ENCODE peak calls at places on chromosome 9, in ten cellular contexts. V is SK-N-SH; F is effector memory CD4-positive, alpha-beta T cell; N is cardiac muscle cell; S is pancreas; L is IMR-90; I is tibial artery; U is substantia nigra; Q is brain microvascular endothelial cell; H is fibroblast of lung. Y is an unnamed sample.

GRCh38 chr9:134734270-134734669 is 92.7 kb downstream of the COL5A1 start:
- DNase-seq in N (peak; percentile 89), F (no peak), I (no peak), Q (peak; percentile 21), H (peak; percentile 57), S (no peak), V (peak; percentile 82), L (peak; percentile 62), U (no peak), Y (no peak)

GRCh38 chr9:98767915-98768314 is 28.4 kb downstream of the ANKS6 start:
- DNase-seq in N (no peak), L (no peak), S (no peak), V (no peak), F (no peak), H (no peak), Q (no peak), U (no peak), I (no peak), Y (no peak)

GRCh38 chr9:14271078-14271673 is 42.8 kb downstream of the NFIB start:
- DNase-seq in H (peak; percentile 90), V (peak; percentile 59), S (peak; percentile 38), Q (peak; percentile 87), U (no peak), F (no peak), L (peak; percentile 82), I (peak; percentile 69), N (peak; percentile 90), Y (no peak)

GRCh38 chr9:98533132-98533531 is 175.6 kb downstream of the GABBR2 start:
- DNase-seq in N (no peak), I (no peak), V (no peak), Q (no peak), L (peak; percentile 62), H (peak; percentile 57), F (no peak), S (no peak), U (no peak), Y (no peak)

GRCh38 chr9:7802666-7803065 is 3.1 kb upstream of the DMAC1 start:
- DNase-seq in L (peak; percentile 29), H (peak; percentile 17), S (no peak), I (no peak), U (no peak), V (no peak), N (peak; percentile 16), Q (no peak), F (no peak), Y (no peak)

GRCh38 chr9:134730011-134730760 is 88.6 kb downstream of the COL5A1 start:
- DNase-seq in L (no peak), H (no peak), N (peak; percentile 50), S (no peak), Q (no peak), F (no peak), U (no peak), V (no peak), I (peak; percentile 85), Y (no peak)

GRCh38 chr9:19493174-19493811 is 84.5 kb downstream of the ACER2 start:
- DNase-seq in Q (peak; percentile 44), V (peak; percentile 73), L (peak; percentile 78), F (no peak), H (peak; percentile 75), S (no peak), N (peak; percentile 94), U (peak; percentile 63), I (no peak), Y (no peak)

GRCh38 chr9:23674016-23674585 is 151.9 kb downstream of the ELAVL2 start:
- DNase-seq in N (no peak), V (no peak), U (no peak), H (peak; percentile 63), L (no peak), Q (no peak), I (no peak), S (no peak), F (no peak), Y (no peak)

GRCh38 chr9:92467511-92467910 is 14.8 kb downstream of the ASPN start:
- DNase-seq in U (no peak), F (no peak), S (no peak), N (no peak), V (no peak), L (no peak), Q (no peak), I (no peak), H (no peak), Y (no peak)

GRCh38 chr9:92468206-92468605 is 14.1 kb downstream of the ASPN start:
- DNase-seq in F (no peak), I (no peak), Q (no peak), U (no peak), L (peak; percentile 66), H (peak; percentile 61), N (no peak), S (no peak), V (no peak), Y (no peak)

GRCh38 chr9:92467041-92467440 is 15.3 kb downstream of the ASPN start:
- DNase-seq in N (no peak), U (no peak), V (no peak), F (no peak), L (no peak), H (no peak), Q (no peak), I (no peak), S (no peak), Y (no peak)

GRCh38 chr9:92463989-92464388 is 18.3 kb downstream of the ASPN start:
- DNase-seq in V (no peak), N (peak; percentile 79), L (peak; percentile 96), S (no peak), F (no peak), Q (peak; percentile 70), U (no peak), I (no peak), H (peak; percentile 98), Y (no peak)

DNA sequence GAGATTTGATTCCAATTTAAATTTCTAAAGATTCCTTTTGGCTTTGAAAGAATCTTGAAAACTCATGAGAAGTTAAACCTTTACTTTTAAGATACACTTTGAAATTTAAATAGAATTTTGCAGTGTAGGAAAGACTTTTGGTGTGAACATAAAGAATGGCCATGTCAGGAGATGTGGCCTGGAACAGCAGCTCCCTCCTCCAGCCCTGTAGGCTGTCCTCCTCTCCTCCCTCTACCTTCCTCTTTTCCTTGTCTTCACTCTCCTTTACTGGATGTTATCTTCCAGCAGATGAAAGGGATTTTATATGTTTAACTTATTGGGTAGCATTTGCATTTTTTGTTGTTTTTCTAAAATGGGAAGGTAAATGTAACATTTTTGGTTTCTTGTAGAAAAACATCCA is 18.9 kb downstream of the ASPN start:
- DNase-seq in F (no peak), U (no peak), I (no peak), L (no peak), H (no peak), V (no peak), Q (no peak), N (no peak), S (no peak), Y (no peak)
- H3K27ac ChIP-seq in F (no peak overlapping the region), U (no peak overlapping the region), I (peak overlapping the region; percentile 85), L (no peak overlapping the region), H (peak overlapping the region; percentile 33), V (peak overlapping the region; percentile 68), Q (no peak overlapping the region), N (no peak overlapping the region), S (no peak overlapping the region), Y (no peak overlapping the region)

DNA sequence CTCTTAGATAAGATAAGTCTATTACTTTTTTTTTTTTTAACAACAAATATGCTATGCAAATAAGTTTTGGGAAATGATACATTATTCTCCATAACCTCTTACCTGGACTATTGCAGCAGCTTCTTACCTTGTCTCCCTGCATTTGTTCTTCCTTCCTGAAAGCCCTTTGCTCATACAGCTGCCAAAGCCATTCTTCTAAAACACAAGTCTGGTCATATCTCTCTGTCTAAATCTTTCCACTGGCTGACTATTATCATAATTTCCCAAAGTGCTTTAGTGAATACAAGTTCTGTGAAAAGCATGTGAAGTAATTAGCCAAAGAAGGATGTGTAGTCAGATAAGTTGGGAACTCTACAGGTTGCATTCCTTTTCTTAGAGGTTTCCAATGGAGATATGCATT is 115.4 kb upstream of the CNTLN start:
- DNase-seq in H (peak; percentile 24), S (no peak), N (no peak), V (no peak), L (no peak), F (no peak), U (no peak), I (no peak), Q (no peak), Y (no peak)
- H3K27ac ChIP-seq in H (no peak overlapping the region), S (no peak overlapping the region), N (no peak overlapping the region), V (no peak overlapping the region), L (no peak overlapping the region), F (no peak overlapping the region), U (no peak overlapping the region), I (peak overlapping the region; percentile 84), Q (no peak overlapping the region), Y (no peak overlapping the region)

GRCh38 chr9:130028493-130029222 is 14.3 kb downstream of the FNBP1 start:
- DNase-seq in F (no peak), H (no peak), Q (no peak), V (no peak), U (no peak), S (no peak), I (no peak), L (no peak), N (no peak), Y (no peak)

GRCh38 chr9:130029591-130029990 is 13.4 kb downstream of the FNBP1 start:
- DNase-seq in I (no peak), S (no peak), H (no peak), V (no peak), Q (no peak), N (no peak), U (no peak), F (no peak), L (no peak), Y (no peak)

GRCh38 chr9:130027533-130028370 is 15.2 kb downstream of the FNBP1 start:
- DNase-seq in N (no peak), S (no peak), U (no peak), F (no peak), L (no peak), V (no peak), H (no peak), I (no peak), Q (no peak), Y (no peak)

GRCh38 chr9:130029223-130029583 is 13.8 kb downstream of the FNBP1 start:
- DNase-seq in S (no peak), H (no peak), F (no peak), V (no peak), L (no peak), U (no peak), Q (no peak), I (no peak), N (no peak), Y (no peak)

DNA sequence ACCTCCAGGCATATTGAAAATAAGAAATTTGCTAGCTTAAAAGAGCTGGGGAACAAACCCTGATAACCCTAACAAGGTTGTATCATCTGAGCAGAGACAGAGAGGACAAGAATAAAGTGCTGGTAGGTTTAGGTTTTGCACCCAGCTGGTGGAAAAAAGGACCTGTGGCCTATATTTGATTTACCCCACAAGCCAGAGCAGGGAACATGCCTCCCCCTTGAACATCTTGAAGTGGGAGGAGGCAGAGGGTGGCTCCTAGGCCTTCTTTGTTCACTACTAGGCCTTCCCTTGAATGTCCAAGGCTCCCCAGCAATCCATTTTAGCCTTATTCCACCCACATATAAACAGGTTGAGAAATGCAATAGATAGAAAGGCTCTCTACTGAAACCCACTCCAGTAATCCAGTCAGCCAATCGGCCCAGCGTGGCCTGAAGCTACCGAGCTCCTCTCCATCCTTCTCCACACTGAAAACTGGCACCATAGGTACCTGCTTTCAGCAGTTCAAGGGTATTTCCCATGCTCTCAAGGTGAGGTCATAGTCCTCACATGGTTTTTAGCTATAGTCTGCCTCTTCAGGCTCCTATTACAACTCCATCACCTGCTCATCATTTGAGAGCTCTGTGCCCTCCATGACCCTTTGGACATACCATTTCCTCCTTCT is 12.0 kb downstream of the FNBP1 start:
- DNase-seq in I (no peak), H (no peak), U (no peak), L (no peak), V (no peak), F (no peak), Q (no peak), N (no peak), S (no peak), Y (no peak)
- H3K27ac ChIP-seq in I (no peak overlapping the region), H (no peak overlapping the region), U (no peak overlapping the region), L (no peak overlapping the region), V (peak overlapping the region; percentile 19), F (peak overlapping the region; percentile 81), Q (no peak overlapping the region), N (no peak overlapping the region), S (no peak overlapping the region), Y (no peak overlapping the region)

GRCh38 chr9:120758544-120758943 is 34.7 kb downstream of the FBXW2 start:
- DNase-seq in N (no peak), U (no peak), F (no peak), L (no peak), I (no peak), Q (no peak), H (no peak), V (no peak), S (no peak), Y (no peak)

GRCh38 chr9:120755044-120755443 is 38.2 kb downstream of the FBXW2 start:
- DNase-seq in S (no peak), N (no peak), I (no peak), U (no peak), H (no peak), V (no peak), L (no peak), Q (no peak), F (no peak), Y (no peak)

GRCh38 chr9:120759755-120760400 is 33.3 kb downstream of the FBXW2 start:
- DNase-seq in H (no peak), V (no peak), F (no peak), L (no peak), Q (no peak), I (no peak), U (no peak), S (no peak), N (no peak), Y (no peak)

GRCh38 chr9:120757268-120757900 is 35.8 kb downstream of the FBXW2 start:
- DNase-seq in V (no peak), H (no peak), N (no peak), S (no peak), L (no peak), Q (no peak), U (no peak), F (no peak), I (no peak), Y (no peak)

DNA sequence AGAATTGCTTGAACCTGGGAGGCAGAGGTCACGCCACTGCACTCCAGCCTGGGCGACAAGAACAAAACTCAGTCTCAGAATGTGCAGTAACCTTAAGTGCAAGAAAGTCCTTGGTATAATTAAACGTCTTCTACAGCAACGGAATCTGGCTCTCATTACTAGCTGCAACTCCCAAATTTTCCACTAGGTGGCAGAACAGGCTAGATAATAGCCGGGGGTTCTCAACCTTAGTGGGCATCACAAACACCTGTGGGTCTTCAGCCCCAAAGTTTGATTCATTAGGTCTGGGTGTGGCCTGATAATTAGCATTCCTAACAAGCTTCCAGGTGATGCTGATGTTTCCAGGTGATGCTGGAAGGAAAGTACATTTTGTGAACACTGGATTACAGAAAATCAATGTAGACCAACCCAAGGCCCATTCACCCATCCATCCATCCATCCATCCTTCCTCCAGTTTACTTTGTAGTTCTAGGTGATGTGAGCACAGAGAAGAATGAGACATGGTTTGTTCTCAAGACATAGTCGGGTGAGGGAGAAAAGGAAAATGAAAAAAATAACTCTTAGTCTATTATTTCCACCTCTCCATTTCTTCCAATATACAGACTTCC is 37.3 kb downstream of the FBXW2 start:
- DNase-seq in H (peak; percentile 12), N (peak; percentile 55), V (peak; percentile 86), Q (peak; percentile 55), U (peak; percentile 23), S (peak; percentile 32), L (peak; percentile 34), I (no peak), F (peak; percentile 59), Y (no peak)
- H3K27ac ChIP-seq in H (no peak overlapping the region), N (no peak overlapping the region), V (no peak overlapping the region), Q (no peak overlapping the region), U (no peak overlapping the region), S (no peak overlapping the region), L (no peak overlapping the region), I (peak overlapping the region; percentile 0), F (no peak overlapping the region), Y (no peak overlapping the region)